ENCODE peak calls at places on chromosome 5, in eight cellular contexts. S is HEK293T; V is M059J; Z is IMR-90; I is stimulated activated CD4-positive, alpha-beta T cell treated with anti-CD3 and anti-CD28 coated beads, Interleukin-1b, Interleukin-23, amount 100 ng/mL, for 48 hours; L is stimulated activated naive B cell treated with anti-CD40 and anti-IgM and Interleukin-4, amounts not matched to agents 10 μg/mL and 1 μg/mL and 100 μg/mL, for 72 hours; P is MV-4-11; T is mesenteric fat pad. K is an unnamed sample.

GRCh38 chr5:67770431-67771025 is 445.0 kb upstream of the PIK3R1 start:
- DNase-seq in P (peak; percentile 96), I (no peak), L (no peak), T (no peak), S (no peak), Z (no peak), V (peak; percentile 8), K (no peak)

GRCh38 chr5:24819841-24820240 is 175.1 kb upstream of the CDH10 start:
- DNase-seq in L (no peak), T (no peak), V (peak; percentile 53), S (no peak), P (no peak), I (no peak), Z (no peak), K (no peak)

GRCh38 chr5:139658928-139659667 is 10.9 kb downstream of the CXXC5 start:
- DNase-seq in P (no peak), S (no peak), Z (peak; percentile 77), T (no peak), L (no peak), I (no peak), V (peak; percentile 92), K (peak; percentile 36)

GRCh38 chr5:158502686-158503085 is 597.0 kb downstream of the EBF1 start:
- DNase-seq in S (no peak), Z (no peak), L (no peak), T (no peak), P (peak; percentile 89), V (no peak), I (no peak), K (no peak)

GRCh38 chr5:160033546-160034252 is 24.8 kb downstream of the TTC1 start:
- DNase-seq in L (no peak), S (no peak), P (no peak), I (no peak), T (no peak), Z (no peak), V (no peak), K (no peak)

GRCh38 chr5:172953776-172954189 is 5.4 kb upstream of the RPL26L1 start:
- DNase-seq in Z (peak; percentile 98), P (no peak), S (no peak), V (peak; percentile 90), T (no peak), L (no peak), I (no peak), K (peak; percentile 99)

GRCh38 chr5:141349917-141350619 is at the start of gene PCDHGB1:
- DNase-seq in T (peak; percentile 65), V (peak; percentile 86), S (peak; percentile 51), Z (peak; percentile 71), P (no peak), I (peak; percentile 35), L (no peak), K (peak; percentile 45)

GRCh38 chr5:135133698-135134515 is 99.9 kb upstream of the PITX1 start:
- DNase-seq in L (no peak), S (no peak), P (no peak), V (no peak), I (no peak), Z (no peak), T (no peak), K (no peak)

GRCh38 chr5:135220394-135221186 is 178.4 kb downstream of the MACROH2A1 start:
- DNase-seq in S (no peak), T (peak; percentile 43), Z (no peak), I (no peak), L (no peak), V (no peak), P (no peak), K (no peak)

GRCh38 chr5:93681432-93681831 is 60.0 kb downstream of the POU5F2 start:
- DNase-seq in T (no peak), Z (no peak), I (no peak), L (no peak), S (no peak), P (no peak), V (no peak), K (no peak)

GRCh38 chr5:56840597-56840996 is 25.2 kb downstream of the MAP3K1 start:
- DNase-seq in V (no peak), L (peak; percentile 43), I (no peak), Z (no peak), P (peak; percentile 80), S (no peak), T (no peak), K (no peak)

GRCh38 chr5:167280111-167280510 is 1011.3 kb upstream of the WWC1 start:
- DNase-seq in Z (no peak), L (no peak), I (no peak), P (no peak), S (no peak), T (no peak), V (peak; percentile 43), K (no peak)

GRCh38 chr5:154191467-154192261 is 1.1 kb downstream of the GALNT10 start:
- DNase-seq in T (no peak), S (no peak), Z (peak; percentile 59), V (no peak), L (no peak), I (no peak), P (no peak), K (peak; percentile 51)

GRCh38 chr5:105392122-105392709 is 1829.6 kb upstream of the NUDT12 start:
- DNase-seq in I (no peak), T (no peak), P (no peak), L (no peak), S (no peak), Z (no peak), V (no peak), K (no peak)

GRCh38 chr5:135437796-135438560 is 9.2 kb downstream of the DCANP1 start:
- DNase-seq in V (peak; percentile 96), T (peak; percentile 85), S (no peak), P (peak; percentile 81), L (no peak), Z (peak; percentile 96), I (no peak), K (peak; percentile 63)

GRCh38 chr5:33755216-33755615 is 136.6 kb downstream of the ADAMTS12 start:
- DNase-seq in P (no peak), T (no peak), I (no peak), V (no peak), S (no peak), L (no peak), Z (peak; percentile 40), K (peak; percentile 48)

GRCh38 chr5:137758719-137759312 is 4.7 kb upstream of the HNRNPA0 start:
- DNase-seq in S (no peak), I (peak; percentile 11), P (peak; percentile 22), T (no peak), Z (no peak), V (peak; percentile 60), L (no peak), K (no peak)

GRCh38 chr5:170623576-170624181 is 119.9 kb downstream of the KCNIP1 start:
- DNase-seq in Z (peak; percentile 52), P (peak; percentile 48), L (no peak), T (no peak), V (peak; percentile 64), I (peak; percentile 44), S (peak; percentile 78), K (peak; percentile 44)

GRCh38 chr5:75603421-75603820 is 7.8 kb upstream of the ANKDD1B start:
- DNase-seq in I (no peak), V (peak; percentile 45), P (no peak), S (no peak), L (no peak), Z (peak; percentile 88), T (no peak), K (peak; percentile 92)

GRCh38 chr5:122366501-122366900 is 54.5 kb downstream of the SNCAIP start:
- DNase-seq in L (no peak), P (no peak), S (no peak), Z (peak; percentile 38), I (no peak), V (peak; percentile 9), T (no peak), K (peak; percentile 62)

GRCh38 chr5:126676195-126676624 is 75.5 kb downstream of the PHAX start:
- DNase-seq in I (peak; percentile 64), S (peak; percentile 79), L (peak; percentile 48), Z (peak; percentile 60), P (peak; percentile 52), T (no peak), V (peak; percentile 65), K (peak; percentile 57)

GRCh38 chr5:95417971-95418370 is 26.8 kb downstream of the FAM81B start:
- DNase-seq in T (no peak), L (no peak), S (no peak), P (no peak), I (no peak), V (peak; percentile 40), Z (peak; percentile 0), K (no peak)

GRCh38 chr5:107476783-107477182 is 194.0 kb downstream of the EFNA5 start:
- DNase-seq in Z (no peak), L (no peak), S (no peak), V (no peak), P (peak; percentile 35), I (peak; percentile 8), T (no peak), K (peak; percentile 82)

GRCh38 chr5:133952729-133953567 is 15.5 kb downstream of the C5orf15 start:
- DNase-seq in P (peak; percentile 97), L (no peak), Z (peak; percentile 95), S (no peak), V (peak; percentile 88), I (no peak), T (peak; percentile 82), K (peak; percentile 93)

GRCh38 chr5:128154943-128155342 is 71.4 kb downstream of the SLC12A2 start:
- DNase-seq in V (no peak), L (no peak), Z (peak; percentile 5), S (no peak), P (peak; percentile 14), I (no peak), T (no peak), K (peak; percentile 65)

GRCh38 chr5:10680876-10681481 is 80.1 kb downstream of the DAP start:
- DNase-seq in V (no peak), I (no peak), Z (no peak), S (no peak), L (no peak), P (no peak), T (no peak), K (no peak)

GRCh38 chr5:11377896-11378295 is 526.4 kb downstream of the CTNND2 start:
- DNase-seq in I (no peak), P (no peak), L (no peak), Z (no peak), V (peak; percentile 61), T (no peak), S (no peak), K (no peak)

GRCh38 chr5:80755634-80756033 is 100.9 kb upstream of the DHFR start:
- DNase-seq in S (no peak), Z (no peak), T (no peak), P (peak; percentile 88), I (no peak), V (peak; percentile 58), L (peak; percentile 16), K (no peak)

GRCh38 chr5:16508730-16509531 is 43.3 kb upstream of the ZNF622 start:
- DNase-seq in L (no peak), T (no peak), P (peak; percentile 68), Z (no peak), S (no peak), V (peak; percentile 67), I (no peak), K (peak; percentile 16)

GRCh38 chr5:54621742-54622141 is 104.2 kb downstream of the SNX18 start:
- DNase-seq in S (no peak), Z (no peak), I (no peak), T (no peak), L (no peak), V (no peak), P (no peak), K (no peak)

GRCh38 chr5:173645437-173645807 is 29.0 kb upstream of the BOD1 start:
- DNase-seq in T (no peak), V (peak; percentile 42), I (no peak), L (no peak), P (no peak), Z (peak; percentile 38), S (no peak), K (peak; percentile 57)

GRCh38 chr5:142013734-142014495 is 1.1 kb upstream of the GNPDA1 start:
- DNase-seq in S (no peak), P (no peak), I (no peak), L (no peak), T (no peak), Z (peak; percentile 57), V (peak; percentile 92), K (peak; percentile 52)

GRCh38 chr5:98158440-98158839 is 615.0 kb upstream of the RGMB start:
- DNase-seq in S (no peak), P (no peak), I (no peak), L (no peak), T (no peak), Z (no peak), V (no peak), K (no peak)

GRCh38 chr5:103561670-103562069 is 919 bp downstream of the NUDT12 start:
- DNase-seq in P (no peak), L (no peak), T (no peak), I (no peak), S (no peak), V (peak; percentile 5), Z (no peak), K (no peak)